ENCODE peak calls at places on chromosomes 13 and 19, in four cellular contexts. Z is keratinocyte, O is PC-3, C is neuronal stem cell. B is an unnamed sample.

GRCh38 chr19:56639217-56639616 is 3.7 kb upstream of the SMIM17 start:
- DNase-seq in Z (no peak), O (peak), C (peak), B (no peak)

GRCh38 chr13:57832187-57832586 is 200.6 kb downstream of the PCDH17 start:
- DNase-seq in Z (no peak), O (no peak), C (no peak), B (no peak)

GRCh38 chr13:76759877-76760276 is 126.3 kb downstream of the KCTD12 start:
- DNase-seq in Z (no peak), O (no peak), C (no peak), B (no peak)

GRCh38 chr13:20080377-20081164 is 80.3 kb downstream of the GJA3 start:
- DNase-seq in Z (no peak), O (no peak), C (no peak), B (no peak)

GRCh38 chr13:74203576-74203975 is 69.4 kb upstream of the KLF12 start:
- DNase-seq in Z (no peak), O (no peak), C (no peak), B (no peak)

GRCh38 chr13:49436890-49437289 is 7.0 kb downstream of the CAB39L start:
- DNase-seq in Z (no peak), O (peak), C (no peak), B (no peak)

GRCh38 chr13:32134241-32134801 is 102.7 kb downstream of the FRY start:
- DNase-seq in Z (no peak), O (peak), C (no peak), B (no peak)

GRCh38 chr13:21014666-21015170 is 46.7 kb downstream of the LATS2 start:
- DNase-seq in Z (no peak), O (peak), C (no peak), B (peak)

GRCh38 chr19:38303517-38304351 is at the start of gene C19orf33:
- DNase-seq in Z (peak), O (peak), C (no peak), B (no peak)

GRCh38 chr13:50320297-50320862 is 305.1 kb downstream of the KCNRG start:
- DNase-seq in Z (no peak), O (peak), C (no peak), B (no peak)

GRCh38 chr13:40665061-40665753 is 1.2 kb downstream of the FOXO1 start:
- DNase-seq in Z (no peak), O (peak), C (peak), B (no peak)

GRCh38 chr19:18649371-18650047 is 12.7 kb downstream of the KLHL26 start:
- DNase-seq in Z (no peak), O (no peak), C (no peak), B (no peak)

GRCh38 chr13:83941669-83942335 is 59.5 kb upstream of the SLITRK1 start:
- DNase-seq in Z (peak), O (no peak), C (peak), B (no peak)

GRCh38 chr19:41967056-41967783 is 8.1 kb upstream of the RABAC1 start:
- DNase-seq in Z (no peak), O (no peak), C (no peak), B (no peak)

GRCh38 chr19:12774588-12775555 is at the start of gene HOOK2:
- DNase-seq in Z (peak), O (peak), C (no peak), B (no peak)

GRCh38 chr19:18233224-18233825 is 7.1 kb upstream of the PDE4C start:
- DNase-seq in Z (no peak), O (peak), C (no peak), B (no peak)

GRCh38 chr19:58000677-58001076 is 1.9 kb downstream of the ZNF606 start:
- DNase-seq in Z (no peak), O (no peak), C (no peak), B (no peak)
- H3K4me3 ChIP-seq in Z (no peak), O (peak), C (peak), B (no peak)

DNA sequence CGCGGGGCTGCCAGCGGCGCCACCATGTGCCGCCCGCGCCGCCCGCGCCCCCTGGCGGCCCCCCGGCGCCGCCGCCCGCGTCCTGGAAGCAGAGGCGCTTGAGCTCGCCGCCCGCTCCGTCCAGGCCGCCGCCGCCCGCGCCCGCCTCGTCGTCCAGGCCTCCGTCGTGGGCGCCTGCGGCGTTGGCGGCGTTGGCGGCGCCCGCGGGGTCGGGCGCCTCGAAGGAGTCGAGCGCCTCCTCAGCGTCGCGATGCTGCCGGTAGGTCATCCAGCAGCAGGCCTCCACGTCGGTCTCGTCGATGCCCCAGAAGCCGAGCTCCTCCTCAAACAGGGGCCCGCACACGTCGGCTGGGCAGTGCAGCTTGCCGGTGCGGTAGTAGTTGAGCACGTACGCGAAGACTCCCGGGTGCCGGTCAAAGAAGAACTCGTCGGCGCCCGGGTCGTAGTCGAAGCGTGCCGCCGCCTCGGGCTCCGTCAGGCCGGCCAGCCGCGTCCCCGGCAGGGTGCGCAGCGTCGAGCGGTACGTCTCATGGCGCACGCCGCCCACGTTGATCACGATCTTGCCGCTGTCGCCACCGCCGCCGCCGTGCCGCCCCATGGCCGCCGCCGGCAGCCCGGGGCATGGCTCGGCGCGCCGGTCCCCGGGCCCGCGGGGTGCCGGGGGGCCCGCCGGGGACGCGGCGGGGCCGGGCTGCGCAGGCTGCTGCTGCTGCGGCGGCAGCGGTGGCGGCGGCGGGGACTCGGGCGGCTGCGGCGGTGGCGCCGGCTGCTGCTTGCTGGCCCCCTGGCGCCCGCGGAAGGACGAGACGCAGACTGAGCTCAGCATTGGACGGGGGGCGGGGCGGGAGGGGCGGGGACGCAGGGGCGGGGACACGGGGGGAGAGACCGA is 676 bp downstream of the KCNC3 start:
- DNase-seq in Z (no peak), O (peak), C (no peak), B (no peak)
- H3K4me3 ChIP-seq in Z (no peak), O (peak), C (peak), B (peak)

GRCh38 chr19:10007366-10007765 is 2.9 kb downstream of the COL5A3 start:
- DNase-seq in Z (no peak), O (no peak), C (no peak), B (no peak)
- H3K4me3 ChIP-seq in Z (no peak), O (no peak), C (no peak), B (no peak)

DNA sequence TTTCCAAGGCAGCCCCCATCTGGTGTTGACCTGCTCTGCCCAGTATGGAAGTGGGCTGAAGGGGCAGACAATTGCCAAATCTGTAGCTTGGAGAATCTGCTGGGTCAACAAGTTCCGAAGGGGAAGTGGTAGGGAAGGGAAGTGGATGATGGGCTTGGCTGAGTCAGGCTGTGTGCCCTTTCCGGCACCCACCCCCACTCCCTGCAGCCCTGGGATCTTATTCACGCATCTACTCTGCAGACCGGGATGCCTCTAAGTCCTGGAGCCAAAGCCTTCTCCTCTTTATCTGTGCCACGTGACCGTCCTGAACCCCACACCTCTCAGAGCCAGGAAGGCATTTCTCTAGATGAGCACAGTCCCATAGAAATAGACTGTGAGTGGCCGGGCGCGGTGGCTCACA is 7.5 kb upstream of the C5AR2 start:
- DNase-seq in Z (no peak), O (peak), C (no peak), B (no peak)
- H3K4me3 ChIP-seq in Z (no peak), O (no peak), C (no peak), B (no peak)

GRCh38 chr19:3087769-3088168 is 6.4 kb upstream of the GNA11 start:
- DNase-seq in Z (no peak), O (no peak), C (no peak), B (no peak)
- H3K4me3 ChIP-seq in Z (no peak), O (no peak), C (no peak), B (no peak)

DNA sequence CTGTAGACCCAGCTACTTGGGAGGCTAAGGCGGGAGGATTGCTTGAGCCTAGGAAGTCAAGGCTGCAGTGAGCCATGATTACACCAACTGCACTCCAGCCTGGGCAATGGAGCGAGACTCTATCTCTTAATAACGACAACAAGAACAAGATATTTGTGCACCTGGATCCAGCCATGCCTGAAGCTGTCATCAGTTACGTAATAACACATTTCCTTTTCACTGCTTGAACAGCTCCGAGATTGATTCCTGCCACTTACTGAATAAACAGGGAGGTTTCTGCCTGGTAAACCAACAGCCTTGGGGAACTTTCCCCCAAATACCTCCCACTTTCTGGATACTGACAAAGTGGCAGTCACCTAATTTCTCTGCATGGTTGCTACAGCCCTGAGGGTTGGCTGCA is 5.4 kb downstream of the KANK2 start:
- DNase-seq in Z (no peak), O (no peak), C (no peak), B (no peak)
- H3K4me3 ChIP-seq in Z (no peak), O (no peak), C (no peak), B (no peak)

GRCh38 chr19:821976-822773 is 420 bp upstream of the PLPPR3 start:
- DNase-seq in Z (no peak), O (no peak), C (peak), B (no peak)

GRCh38 chr19:825897-826640 is 1.6 kb upstream of the AZU1 start:
- DNase-seq in Z (no peak), O (no peak), C (no peak), B (no peak)

GRCh38 chr19:824885-825284 is 2.8 kb upstream of the AZU1 start:
- DNase-seq in Z (no peak), O (no peak), C (no peak), B (no peak)

GRCh38 chr19:821228-821975 is at the start of gene PLPPR3:
- DNase-seq in Z (no peak), O (no peak), C (no peak), B (no peak)

GRCh38 chr19:823565-824121 is 1.9 kb upstream of the PLPPR3 start:
- DNase-seq in Z (no peak), O (no peak), C (no peak), B (no peak)
- H3K4me3 ChIP-seq in Z (no peak), O (no peak), C (no peak), B (no peak)